ENCODE peak calls at places on chromosome 9, in four cellular contexts. One of them, this sample, is unnamed.

GRCh38 chr9:136107155-136107952 is 11.3 kb downstream of the TMEM250 start:
- DNase-seq in GM12878: no peak
- DNase-seq in K562: peak; percentile 92
- DNase-seq in H1: no peak
- DNase-seq in this sample: no peak

GRCh38 chr9:136840140-136840876 is 2.0 kb upstream of the AJM1 start:
- DNase-seq in H1: no peak
- DNase-seq in K562: peak; percentile 74
- DNase-seq in GM12878: no peak
- DNase-seq in this sample: no peak

GRCh38 chr9:130728721-130729120 is 35.1 kb downstream of the EXOSC2 start:
- DNase-seq in GM12878: no peak
- DNase-seq in H1: no peak
- DNase-seq in K562: no peak
- DNase-seq in this sample: no peak

GRCh38 chr9:114317665-114318357 is 5.1 kb upstream of the ORM1 start:
- DNase-seq in H1: no peak
- DNase-seq in K562: no peak
- DNase-seq in GM12878: no peak
- DNase-seq in this sample: no peak

GRCh38 chr9:20593131-20593530 is 29.2 kb downstream of the MLLT3 start:
- DNase-seq in K562: no peak
- DNase-seq in H1: no peak
- DNase-seq in GM12878: no peak
- DNase-seq in this sample: no peak

GRCh38 chr9:110217656-110218099 is 9.7 kb upstream of the C9orf152 start:
- DNase-seq in K562: peak; percentile 24
- DNase-seq in H1: no peak
- DNase-seq in GM12878: no peak
- DNase-seq in this sample: peak; percentile 52

GRCh38 chr9:104784098-104784497 is 20.2 kb downstream of the NIPSNAP3B start:
- DNase-seq in K562: no peak
- DNase-seq in H1: no peak
- DNase-seq in GM12878: no peak
- DNase-seq in this sample: no peak

GRCh38 chr9:127519301-127520166 is 68.2 kb downstream of the LRSAM1 start:
- DNase-seq in H1: no peak
- DNase-seq in GM12878: peak; percentile 19
- DNase-seq in K562: no peak
- DNase-seq in this sample: no peak

GRCh38 chr9:125418404-125418803 is 156.8 kb downstream of the GAPVD1 start:
- DNase-seq in K562: no peak
- DNase-seq in GM12878: no peak
- DNase-seq in H1: no peak
- DNase-seq in this sample: no peak

GRCh38 chr9:33162721-33163311 is 4.3 kb downstream of the B4GALT1 start:
- DNase-seq in H1: no peak
- DNase-seq in GM12878: no peak
- DNase-seq in K562: no peak
- DNase-seq in this sample: peak; percentile 76

GRCh38 chr9:102273952-102274351 is 535.5 kb upstream of the GRIN3A start:
- DNase-seq in GM12878: no peak
- DNase-seq in K562: no peak
- DNase-seq in H1: no peak
- DNase-seq in this sample: no peak

GRCh38 chr9:131837316-131837715 is 97.4 kb upstream of the RAPGEF1 start:
- DNase-seq in GM12878: no peak
- DNase-seq in H1: no peak
- DNase-seq in K562: no peak
- DNase-seq in this sample: peak; percentile 7

GRCh38 chr9:93064392-93065124 is 6.1 kb downstream of the SUSD3 start:
- DNase-seq in H1: no peak
- DNase-seq in K562: peak; percentile 73
- DNase-seq in GM12878: peak; percentile 94
- DNase-seq in this sample: no peak

GRCh38 chr9:111483419-111483861 is 743 bp downstream of the ECPAS start:
- DNase-seq in K562: peak; percentile 68
- DNase-seq in GM12878: no peak
- DNase-seq in H1: no peak
- DNase-seq in this sample: peak; percentile 6

GRCh38 chr9:19618816-19619215 is 170.0 kb downstream of the SLC24A2 start:
- DNase-seq in K562: no peak
- DNase-seq in H1: no peak
- DNase-seq in GM12878: no peak
- DNase-seq in this sample: no peak

GRCh38 chr9:121612511-121612998 is 38.9 kb upstream of the DAB2IP start:
- DNase-seq in H1: no peak
- DNase-seq in K562: peak; percentile 3
- DNase-seq in GM12878: no peak
- DNase-seq in this sample: no peak
- TF ChIP-seq HDAC6 in H1: no peak
- TF ChIP-seq HDAC6 in K562: no peak
- TF ChIP-seq HDAC6 in GM12878: no peak
- TF ChIP-seq HDAC6 in this sample: no peak

DNA sequence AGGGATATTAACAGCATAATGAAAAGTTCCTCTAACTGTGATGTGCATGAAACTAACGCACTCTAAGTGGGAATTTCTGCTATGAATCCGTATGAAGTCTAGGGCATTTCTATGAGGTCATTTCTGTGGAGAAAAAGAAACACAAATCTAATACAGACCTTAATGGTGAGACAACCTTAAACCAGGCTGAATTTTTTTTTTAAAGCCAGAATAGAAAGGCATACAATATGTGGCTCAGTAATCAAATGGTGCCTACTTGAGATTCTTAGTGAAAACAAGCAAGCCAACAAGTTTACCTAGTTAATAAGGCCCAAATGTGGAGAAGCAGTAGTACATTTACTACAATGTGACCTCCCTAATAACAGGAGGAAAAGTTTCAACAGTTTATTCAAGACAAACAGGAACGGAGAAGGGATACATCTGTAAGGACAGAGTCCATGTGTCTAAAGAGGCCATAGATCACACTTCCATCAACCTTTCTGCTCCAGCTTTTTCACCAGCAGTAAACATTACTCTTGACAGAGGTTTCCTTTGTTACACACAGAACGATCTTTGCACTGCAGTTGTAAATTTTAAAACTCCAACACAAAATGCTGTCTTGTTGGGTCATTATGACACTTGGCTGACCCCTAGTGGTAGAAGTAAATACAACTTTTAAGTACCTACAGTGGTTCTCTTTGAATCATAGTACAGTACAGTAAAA is 26.2 kb downstream of the CARNMT1 start:
- DNase-seq in H1: no peak
- DNase-seq in K562: peak; percentile 80
- DNase-seq in GM12878: peak; percentile 36
- DNase-seq in this sample: peak; percentile 99
- TF ChIP-seq BRCA1 in H1: no peak
- TF ChIP-seq BRCA1 in K562: no peak
- TF ChIP-seq BRCA1 in GM12878: no peak
- TF ChIP-seq BRCA1 in this sample: no peak

GRCh38 chr9:5428794-5429528 is 8.8 kb downstream of the PLGRKT start:
- DNase-seq in H1: no peak
- DNase-seq in GM12878: no peak
- DNase-seq in K562: no peak
- DNase-seq in this sample: no peak

GRCh38 chr9:5428172-5428571 is 9.6 kb downstream of the PLGRKT start:
- DNase-seq in K562: no peak
- DNase-seq in H1: no peak
- DNase-seq in GM12878: no peak
- DNase-seq in this sample: no peak

GRCh38 chr9:5422276-5422675 is 15.4 kb downstream of the PLGRKT start:
- DNase-seq in K562: no peak
- DNase-seq in GM12878: no peak
- DNase-seq in H1: no peak
- DNase-seq in this sample: no peak

GRCh38 chr9:5427005-5427404 is 10.7 kb downstream of the PLGRKT start:
- DNase-seq in GM12878: no peak
- DNase-seq in K562: no peak
- DNase-seq in H1: no peak
- DNase-seq in this sample: no peak

DNA sequence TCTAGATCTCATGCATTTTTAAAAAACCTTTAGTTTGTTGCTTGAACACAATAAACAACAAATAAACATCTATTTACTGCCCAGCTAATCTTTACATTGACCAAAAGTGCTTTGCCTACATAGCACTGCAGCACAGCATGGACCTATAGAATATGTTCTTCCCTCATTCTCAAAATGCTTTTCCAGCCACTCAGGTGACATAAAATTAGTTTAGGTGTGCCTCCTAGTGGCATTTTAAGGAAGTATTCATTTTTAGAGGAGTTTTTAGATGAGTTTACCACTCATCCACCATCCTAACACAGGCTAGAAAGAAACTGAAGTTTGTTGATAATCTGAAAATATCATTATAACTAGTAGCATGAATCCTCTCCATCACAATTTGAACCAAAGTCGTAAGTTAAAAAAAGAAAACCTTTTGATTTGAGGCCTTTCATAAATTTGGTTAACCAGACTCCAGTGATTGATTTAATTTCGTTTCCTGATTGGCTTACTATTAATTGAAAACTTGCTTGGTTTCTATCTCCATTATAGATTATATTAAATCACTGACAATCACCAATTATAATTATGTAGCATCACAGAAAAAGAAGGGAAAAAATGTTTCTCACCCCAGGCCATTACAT is 12.6 kb downstream of the PLGRKT start:
- DNase-seq in K562: peak; percentile 29
- DNase-seq in GM12878: peak; percentile 30
- DNase-seq in H1: no peak
- DNase-seq in this sample: peak; percentile 20
- TF ChIP-seq HDAC6 in K562: no peak
- TF ChIP-seq HDAC6 in GM12878: no peak
- TF ChIP-seq HDAC6 in H1: no peak
- TF ChIP-seq HDAC6 in this sample: no peak

GRCh38 chr9:86062845-86063693 is 36.3 kb downstream of the GOLM1 start:
- DNase-seq in GM12878: no peak
- DNase-seq in H1: no peak
- DNase-seq in K562: no peak
- DNase-seq in this sample: no peak
- TF ChIP-seq BRCA1 in GM12878: no peak
- TF ChIP-seq BRCA1 in H1: no peak
- TF ChIP-seq BRCA1 in K562: no peak
- TF ChIP-seq BRCA1 in this sample: no peak

GRCh38 chr9:95004452-95005275 is 278.2 kb downstream of the AOPEP start:
- DNase-seq in K562: peak; percentile 63
- DNase-seq in H1: no peak
- DNase-seq in GM12878: no peak
- DNase-seq in this sample: peak; percentile 48

GRCh38 chr9:95000821-95001220 is 274.3 kb downstream of the AOPEP start:
- DNase-seq in H1: no peak
- DNase-seq in GM12878: no peak
- DNase-seq in K562: no peak
- DNase-seq in this sample: no peak

GRCh38 chr9:95001720-95002119 is 275.2 kb downstream of the AOPEP start:
- DNase-seq in K562: no peak
- DNase-seq in GM12878: no peak
- DNase-seq in H1: no peak
- DNase-seq in this sample: no peak

GRCh38 chr9:95005276-95006141 is 279.0 kb downstream of the AOPEP start:
- DNase-seq in GM12878: no peak
- DNase-seq in H1: no peak
- DNase-seq in K562: peak; percentile 29
- DNase-seq in this sample: no peak

GRCh38 chr9:95003694-95004451 is 277.4 kb downstream of the AOPEP start:
- DNase-seq in GM12878: no peak
- DNase-seq in K562: peak; percentile 65
- DNase-seq in H1: no peak
- DNase-seq in this sample: peak; percentile 36
- TF ChIP-seq HDAC6 in GM12878: no peak
- TF ChIP-seq HDAC6 in K562: no peak
- TF ChIP-seq HDAC6 in H1: no peak
- TF ChIP-seq HDAC6 in this sample: no peak

GRCh38 chr9:99296375-99296951 is 74.4 kb downstream of the SEC61B start:
- DNase-seq in H1: no peak
- DNase-seq in K562: no peak
- DNase-seq in GM12878: no peak
- DNase-seq in this sample: no peak
- TF ChIP-seq BRCA1 in H1: no peak
- TF ChIP-seq BRCA1 in K562: no peak
- TF ChIP-seq BRCA1 in GM12878: no peak
- TF ChIP-seq BRCA1 in this sample: no peak